ENCODE peak calls at places on chromosomes 13 and 19, in nine cellular contexts. X is stimulated activated CD8-positive, alpha-beta memory T cell treated with anti-CD3 and anti-CD28 coated beads, Interleukin-2, amount 100 ng/mL, for 48 hours; U is AG09319; O is iPS-NIHi11; W is SHP77; V is pons; P is RCC 7860; M is activated T-helper 1 cell treated with anti-CD3 and anti-CD28 coated beads, Interleukin-12 subunit alpha, Interleukin-12 subunit beta, Interleukin-2, Interleukin-4 antibody, amounts not matched to agents 30 ng/mL and 10 ng/mL and 1 ng/mL, durations not matched to agents 14 hours and 24 hours and 36 hours; K is stimulated activated CD4-positive, alpha-beta T cell treated with anti-CD3 and anti-CD28 coated beads, TNF-alpha, amount 100 ng/mL, for 24 hours. N is an unnamed sample.

GRCh38 chr13:51801631-51802099 is 2.3 kb downstream of the DHRS12 start:
- DNase-seq in M (no peak), V (peak), U (no peak), X (no peak), W (peak), K (no peak), O (no peak), P (no peak), N (peak)

GRCh38 chr13:40185393-40185792 is 481.0 kb downstream of the FOXO1 start:
- DNase-seq in V (no peak), K (no peak), U (no peak), M (no peak), W (no peak), O (no peak), P (no peak), X (no peak), N (no peak)

GRCh38 chr13:110565296-110565695 is 3.8 kb upstream of the RAB20 start:
- DNase-seq in U (no peak), P (no peak), O (no peak), W (no peak), X (no peak), K (no peak), M (no peak), V (no peak), N (no peak)

GRCh38 chr13:94352057-94352456 is 127.4 kb downstream of the DCT start:
- DNase-seq in W (no peak), M (no peak), U (no peak), X (no peak), O (no peak), K (no peak), P (peak), V (no peak), N (no peak)

GRCh38 chr19:35144600-35145436 is 1.8 kb downstream of the FXYD7 start:
- DNase-seq in X (no peak), O (peak), P (peak), V (no peak), W (no peak), M (no peak), K (no peak), U (no peak), N (no peak)

GRCh38 chr19:46900341-46900740 is 39.5 kb downstream of the ARHGAP35 start:
- DNase-seq in U (no peak), X (no peak), M (no peak), V (no peak), W (no peak), P (no peak), K (no peak), O (no peak), N (no peak)

GRCh38 chr13:41579168-41579567 is 121.8 kb downstream of the RGCC start:
- DNase-seq in M (no peak), K (no peak), P (no peak), V (no peak), U (no peak), X (no peak), O (no peak), W (no peak), N (no peak)

GRCh38 chr13:32669030-32669646 is 82.9 kb downstream of the PDS5B start:
- DNase-seq in W (peak), U (peak), K (no peak), P (peak), X (no peak), M (no peak), V (peak), O (peak), N (peak)

GRCh38 chr19:58228584-58229254 is at the start of gene ZNF544:
- DNase-seq in M (peak), X (peak), K (peak), P (peak), U (peak), V (peak), W (peak), O (peak), N (peak)

GRCh38 chr13:45055198-45055901 is 65.0 kb upstream of the GTF2F2 start:
- DNase-seq in U (peak), M (peak), P (peak), V (peak), X (peak), O (no peak), W (no peak), K (peak), N (no peak)

GRCh38 chr13:94182185-94182761 is 297.2 kb downstream of the DCT start:
- DNase-seq in V (no peak), O (no peak), U (no peak), W (no peak), P (no peak), M (no peak), K (no peak), X (no peak), N (no peak)

GRCh38 chr13:81446441-81446840 is 1105.5 kb upstream of the SPRY2 start:
- DNase-seq in V (no peak), W (no peak), M (no peak), P (no peak), K (no peak), X (no peak), U (no peak), O (no peak), N (no peak)

GRCh38 chr19:6354098-6354674 is 7.1 kb upstream of the CLPP start:
- DNase-seq in U (no peak), O (no peak), M (no peak), P (no peak), K (no peak), X (no peak), W (no peak), V (no peak), N (no peak)